ENCODE peak calls at places on chromosome 20, in five cellular contexts. One of them, this sample, is unnamed.

GRCh38 chr20:3871549-3872265 is 17.5 kb upstream of the PANK2 start:
- DNase-seq in colonic mucosa: no peak
- DNase-seq in uterus: no peak
- DNase-seq in A673: no peak
- DNase-seq in GM20000: no peak
- DNase-seq in this sample: peak

GRCh38 chr20:21719592-21720214 is 14.2 kb downstream of the PAX1 start:
- DNase-seq in colonic mucosa: peak
- DNase-seq in uterus: peak
- DNase-seq in A673: peak
- DNase-seq in GM20000: peak
- DNase-seq in this sample: peak

GRCh38 chr20:34458631-34459030 is 57.6 kb upstream of the DYNLRB1 start:
- DNase-seq in colonic mucosa: no peak
- DNase-seq in uterus: no peak
- DNase-seq in A673: no peak
- DNase-seq in GM20000: no peak
- DNase-seq in this sample: peak

GRCh38 chr20:50540620-50541605 is 30.7 kb downstream of the PTPN1 start:
- DNase-seq in colonic mucosa: no peak
- DNase-seq in uterus: no peak
- DNase-seq in A673: no peak
- DNase-seq in GM20000: no peak
- DNase-seq in this sample: peak

GRCh38 chr20:7893019-7893730 is 47.1 kb downstream of the HAO1 start:
- DNase-seq in colonic mucosa: no peak
- DNase-seq in uterus: no peak
- DNase-seq in A673: no peak
- DNase-seq in GM20000: no peak
- DNase-seq in this sample: no peak

GRCh38 chr20:32445539-32446273 is 87.6 kb downstream of the ASXL1 start:
- DNase-seq in colonic mucosa: no peak
- DNase-seq in uterus: no peak
- DNase-seq in A673: no peak
- DNase-seq in GM20000: no peak
- DNase-seq in this sample: no peak

GRCh38 chr20:33412484-33412838 is 11.1 kb upstream of the CDK5RAP1 start:
- DNase-seq in colonic mucosa: no peak
- DNase-seq in uterus: no peak
- DNase-seq in A673: no peak
- DNase-seq in GM20000: no peak
- DNase-seq in this sample: no peak

GRCh38 chr20:52924411-52925271 is 47.5 kb upstream of the TSHZ2 start:
- DNase-seq in colonic mucosa: no peak
- DNase-seq in uterus: no peak
- DNase-seq in A673: no peak
- DNase-seq in GM20000: no peak
- DNase-seq in this sample: peak

GRCh38 chr20:16801919-16802651 is 53.9 kb downstream of the OTOR start:
- DNase-seq in colonic mucosa: peak
- DNase-seq in uterus: peak
- DNase-seq in A673: peak
- DNase-seq in GM20000: peak
- DNase-seq in this sample: peak

GRCh38 chr20:46111836-46112212 is 6.3 kb upstream of the CD40 start:
- DNase-seq in colonic mucosa: no peak
- DNase-seq in uterus: no peak
- DNase-seq in A673: no peak
- DNase-seq in GM20000: no peak
- DNase-seq in this sample: no peak

GRCh38 chr20:330233-331149 is 5.1 kb downstream of the SOX12 start:
- DNase-seq in colonic mucosa: no peak
- DNase-seq in uterus: peak
- DNase-seq in A673: peak
- DNase-seq in GM20000: peak
- DNase-seq in this sample: peak

GRCh38 chr20:36213362-36213761 is 22.9 kb upstream of the AAR2 start:
- DNase-seq in colonic mucosa: no peak
- DNase-seq in uterus: no peak
- DNase-seq in A673: no peak
- DNase-seq in GM20000: no peak
- DNase-seq in this sample: no peak

GRCh38 chr20:33423141-33423834 is 20.3 kb downstream of the SNTA1 start:
- DNase-seq in colonic mucosa: peak
- DNase-seq in uterus: peak
- DNase-seq in A673: no peak
- DNase-seq in GM20000: no peak
- DNase-seq in this sample: peak

GRCh38 chr20:39271205-39271604 is 309.1 kb downstream of the DHX35 start:
- DNase-seq in colonic mucosa: no peak
- DNase-seq in uterus: no peak
- DNase-seq in A673: no peak
- DNase-seq in GM20000: no peak
- DNase-seq in this sample: no peak

GRCh38 chr20:49615401-49616153 is 47.6 kb upstream of the PTGIS start:
- DNase-seq in colonic mucosa: peak
- DNase-seq in uterus: no peak
- DNase-seq in A673: no peak
- DNase-seq in GM20000: no peak
- DNase-seq in this sample: no peak

GRCh38 chr20:4154958-4155411 is 139.6 kb upstream of the RNF24 start:
- DNase-seq in colonic mucosa: no peak
- DNase-seq in uterus: no peak
- DNase-seq in A673: no peak
- DNase-seq in GM20000: no peak
- DNase-seq in this sample: no peak

GRCh38 chr20:60437418-60437817 is 479.2 kb downstream of the CDH26 start:
- DNase-seq in colonic mucosa: no peak
- DNase-seq in uterus: no peak
- DNase-seq in A673: no peak
- DNase-seq in GM20000: no peak
- DNase-seq in this sample: no peak

GRCh38 chr20:19958243-19958642 is 58.9 kb upstream of the NAA20 start:
- DNase-seq in colonic mucosa: no peak
- DNase-seq in uterus: no peak
- DNase-seq in A673: no peak
- DNase-seq in GM20000: no peak
- DNase-seq in this sample: no peak

GRCh38 chr20:53826597-53827291 is 233.1 kb upstream of the ZNF217 start:
- DNase-seq in colonic mucosa: no peak
- DNase-seq in uterus: no peak
- DNase-seq in A673: no peak
- DNase-seq in GM20000: no peak
- DNase-seq in this sample: peak

GRCh38 chr20:58362970-58363369 is 26.1 kb upstream of the VAPB start:
- DNase-seq in colonic mucosa: no peak
- DNase-seq in uterus: no peak
- DNase-seq in A673: no peak
- DNase-seq in GM20000: no peak
- DNase-seq in this sample: no peak

GRCh38 chr20:58362117-58362516 is 26.9 kb upstream of the VAPB start:
- DNase-seq in colonic mucosa: no peak
- DNase-seq in uterus: no peak
- DNase-seq in A673: no peak
- DNase-seq in GM20000: no peak
- DNase-seq in this sample: no peak

GRCh38 chr20:58361549-58361948 is 27.5 kb upstream of the VAPB start:
- DNase-seq in colonic mucosa: no peak
- DNase-seq in uterus: no peak
- DNase-seq in A673: no peak
- DNase-seq in GM20000: no peak
- DNase-seq in this sample: peak

DNA sequence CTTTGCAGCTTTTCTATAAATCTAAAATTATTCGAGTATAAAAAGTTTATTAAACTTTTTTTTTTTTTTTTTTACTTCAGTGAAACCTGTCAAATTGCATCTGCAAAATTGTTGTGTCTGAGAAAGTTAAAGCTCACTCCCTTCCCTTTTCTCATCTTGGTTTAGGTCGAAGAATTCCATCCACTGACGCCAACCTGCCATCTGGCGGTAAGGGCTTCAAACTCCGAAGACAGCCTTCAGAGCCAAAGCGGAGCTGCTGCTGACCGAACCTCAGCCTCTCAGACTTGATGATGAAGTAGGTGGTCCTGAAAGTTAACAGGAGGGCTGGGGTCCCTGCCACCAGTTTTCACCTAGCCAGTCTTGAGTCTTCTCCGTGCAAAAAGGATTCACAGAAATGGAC is 29.6 kb upstream of the VAPB start:
- DNase-seq in colonic mucosa: no peak
- DNase-seq in uterus: no peak
- DNase-seq in A673: no peak
- DNase-seq in GM20000: no peak
- DNase-seq in this sample: peak
- TF ChIP-seq CTCF in colonic mucosa: no peak
- TF ChIP-seq CTCF in uterus: no peak
- TF ChIP-seq CTCF in A673: no peak
- TF ChIP-seq CTCF in GM20000: no peak
- TF ChIP-seq CTCF in this sample: peak

GRCh38 chr20:10448270-10449156 is 13.4 kb downstream of the SLX4IP start:
- DNase-seq in colonic mucosa: no peak
- DNase-seq in uterus: no peak
- DNase-seq in A673: peak
- DNase-seq in GM20000: no peak
- DNase-seq in this sample: peak
- TF ChIP-seq CTCF in colonic mucosa: no peak
- TF ChIP-seq CTCF in uterus: no peak
- TF ChIP-seq CTCF in A673: peak
- TF ChIP-seq CTCF in GM20000: no peak
- TF ChIP-seq CTCF in this sample: peak

GRCh38 chr20:43916875-43917371 is 2.3 kb downstream of the TOX2 start:
- DNase-seq in colonic mucosa: no peak
- DNase-seq in uterus: no peak
- DNase-seq in A673: peak
- DNase-seq in GM20000: peak
- DNase-seq in this sample: no peak

GRCh38 chr20:43915209-43916072 is 789 bp downstream of the TOX2 start:
- DNase-seq in colonic mucosa: peak
- DNase-seq in uterus: no peak
- DNase-seq in A673: no peak
- DNase-seq in GM20000: peak
- DNase-seq in this sample: peak

GRCh38 chr20:43914697-43915208 is at the start of gene TOX2:
- DNase-seq in colonic mucosa: peak
- DNase-seq in uterus: no peak
- DNase-seq in A673: peak
- DNase-seq in GM20000: peak
- DNase-seq in this sample: peak

GRCh38 chr20:43917380-43917779 is 2.7 kb downstream of the TOX2 start:
- DNase-seq in colonic mucosa: no peak
- DNase-seq in uterus: no peak
- DNase-seq in A673: no peak
- DNase-seq in GM20000: no peak
- DNase-seq in this sample: no peak

DNA sequence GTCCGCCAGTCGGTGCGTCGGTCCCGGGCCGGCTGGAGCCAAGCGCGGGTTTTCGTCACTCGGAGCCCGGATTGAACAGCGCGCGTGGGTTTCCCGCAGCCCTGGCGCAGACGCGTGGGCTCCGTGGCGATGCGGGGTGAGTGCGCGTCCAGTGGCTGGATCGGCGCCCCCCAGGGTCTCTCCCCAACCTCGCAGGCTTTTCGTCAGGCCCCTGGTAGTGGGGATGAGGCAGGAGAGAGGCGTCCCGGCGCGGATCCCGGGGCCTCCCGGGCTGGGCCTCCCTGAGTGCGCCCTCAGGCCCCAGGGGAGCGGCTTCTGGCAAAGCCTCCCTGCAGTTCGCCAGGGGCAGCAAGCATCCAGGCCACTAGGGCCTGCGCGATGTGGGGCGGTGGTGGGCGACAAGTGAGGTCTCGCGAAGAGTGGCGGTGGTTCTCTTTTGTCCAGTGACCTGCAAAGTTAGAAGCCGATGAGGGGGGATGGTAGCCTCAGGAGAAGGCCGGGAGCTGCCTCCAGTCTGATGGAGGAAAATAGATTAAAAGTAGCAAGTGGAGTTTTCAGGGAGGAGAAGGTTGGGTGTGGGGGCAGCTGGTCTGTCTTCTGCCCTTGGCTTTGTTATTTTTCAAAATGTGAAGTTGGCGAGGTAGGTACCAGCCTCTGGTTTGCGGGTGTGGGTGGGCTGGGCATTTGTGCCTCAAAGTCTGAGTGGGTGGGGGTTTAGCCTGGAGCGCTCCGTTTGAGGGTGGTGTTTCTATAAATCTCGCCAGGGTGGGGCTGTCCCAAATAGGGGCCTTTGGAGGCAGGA is 1.6 kb downstream of the TOX2 start:
- DNase-seq in colonic mucosa: no peak
- DNase-seq in uterus: no peak
- DNase-seq in A673: peak
- DNase-seq in GM20000: peak
- DNase-seq in this sample: no peak
- TF ChIP-seq CTCF in colonic mucosa: no peak
- TF ChIP-seq CTCF in uterus: no peak
- TF ChIP-seq CTCF in A673: no peak
- TF ChIP-seq CTCF in GM20000: no peak
- TF ChIP-seq CTCF in this sample: no peak

DNA sequence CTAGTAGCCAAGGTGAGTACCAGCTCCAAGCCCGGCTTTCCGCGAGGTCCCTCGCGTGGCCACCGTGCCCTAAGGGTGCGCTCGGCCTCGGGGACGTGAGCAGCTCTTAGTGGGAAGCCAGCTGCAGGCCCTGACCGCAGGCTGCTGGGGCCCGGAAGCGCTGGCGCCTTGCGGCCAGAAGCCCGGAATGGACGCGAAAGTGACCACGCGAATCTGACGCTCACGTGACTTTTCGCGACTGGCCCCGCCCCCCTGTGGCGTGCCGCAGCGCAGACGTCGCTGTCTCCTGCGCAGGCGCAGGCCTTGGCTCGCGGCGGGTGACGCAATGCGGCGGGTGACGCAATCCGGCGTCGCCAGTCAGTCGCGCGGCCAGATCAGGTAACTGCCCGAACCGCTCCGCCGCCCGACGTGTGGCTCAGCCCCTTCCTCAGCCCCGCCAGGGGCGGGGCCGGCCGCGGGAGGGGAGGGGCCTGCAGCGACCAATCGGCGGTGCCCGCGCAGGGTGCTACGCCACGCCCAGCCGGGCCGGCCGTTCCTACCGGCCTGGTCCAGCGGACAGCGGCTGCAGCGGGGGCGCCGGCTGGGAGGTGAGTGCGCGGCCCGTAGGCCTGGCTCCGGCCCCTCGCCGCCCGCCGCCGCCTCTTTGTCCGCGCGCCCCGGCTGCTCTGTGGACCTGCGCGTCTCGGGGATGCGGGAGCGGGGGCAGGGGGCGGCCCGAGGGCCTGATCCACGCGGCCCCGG is at the start of gene GZF1:
- DNase-seq in colonic mucosa: peak
- DNase-seq in uterus: peak
- DNase-seq in A673: peak
- DNase-seq in GM20000: peak
- DNase-seq in this sample: peak
- TF ChIP-seq CTCF in colonic mucosa: no peak
- TF ChIP-seq CTCF in uterus: no peak
- TF ChIP-seq CTCF in A673: no peak
- TF ChIP-seq CTCF in GM20000: no peak
- TF ChIP-seq CTCF in this sample: no peak

DNA sequence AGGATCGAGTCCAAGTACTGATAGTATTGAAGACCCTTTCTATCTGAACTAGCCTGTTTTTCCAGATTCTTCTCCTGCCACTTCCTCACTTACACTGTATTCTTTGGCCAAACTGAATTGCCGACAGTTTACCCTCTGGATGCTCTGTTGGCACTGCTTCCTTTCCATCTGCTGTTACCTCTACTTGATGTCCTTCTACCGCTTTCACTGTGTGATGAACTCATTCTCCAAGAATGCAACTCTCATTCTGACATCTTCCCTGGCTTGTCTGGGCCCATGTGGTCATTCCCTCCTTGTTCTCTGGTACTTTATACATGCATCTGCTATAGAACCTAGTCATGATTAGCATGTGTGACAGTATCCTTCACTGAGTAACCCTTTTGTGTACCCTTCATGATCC is 16.3 kb downstream of the RPRD1B start:
- DNase-seq in colonic mucosa: no peak
- DNase-seq in uterus: no peak
- DNase-seq in A673: no peak
- DNase-seq in GM20000: no peak
- DNase-seq in this sample: peak
- TF ChIP-seq CTCF in colonic mucosa: no peak
- TF ChIP-seq CTCF in uterus: no peak
- TF ChIP-seq CTCF in A673: no peak
- TF ChIP-seq CTCF in GM20000: no peak
- TF ChIP-seq CTCF in this sample: no peak

This sample was measured in choroid plexus epithelial cell.